ENCODE peak calls at places on chromosomes 13 and 19, in five cellular contexts. One of them, this sample, is unnamed.

GRCh38 chr13:113367020-113367560 is 3.2 kb upstream of the GRTP1 start:
- DNase-seq in A549: no peak
- DNase-seq in K562: no peak
- DNase-seq in SK-N-SH: no peak
- DNase-seq in GM12878: no peak
- DNase-seq in this sample: no peak

GRCh38 chr19:18385675-18386542 is at the start of gene GDF15:
- DNase-seq in A549: peak
- DNase-seq in K562: peak
- DNase-seq in SK-N-SH: peak
- DNase-seq in GM12878: no peak
- DNase-seq in this sample: peak

GRCh38 chr19:19997656-19998268 is 41.5 kb downstream of the ZNF682 start:
- DNase-seq in A549: no peak
- DNase-seq in K562: peak
- DNase-seq in SK-N-SH: peak
- DNase-seq in GM12878: no peak
- DNase-seq in this sample: no peak

GRCh38 chr13:22357132-22357531 is 686.3 kb downstream of the FGF9 start:
- DNase-seq in A549: no peak
- DNase-seq in K562: no peak
- DNase-seq in SK-N-SH: no peak
- DNase-seq in GM12878: no peak
- DNase-seq in this sample: no peak

GRCh38 chr13:113366031-113366588 is 2.2 kb upstream of the GRTP1 start:
- DNase-seq in A549: no peak
- DNase-seq in K562: no peak
- DNase-seq in SK-N-SH: no peak
- DNase-seq in GM12878: no peak
- DNase-seq in this sample: no peak

GRCh38 chr19:20321139-20321656 is 154.2 kb downstream of the ZNF486 start:
- DNase-seq in A549: no peak
- DNase-seq in K562: no peak
- DNase-seq in SK-N-SH: no peak
- DNase-seq in GM12878: no peak
- DNase-seq in this sample: no peak

GRCh38 chr19:39474139-39474620 is 6.5 kb upstream of the TIMM50 start:
- DNase-seq in A549: peak
- DNase-seq in K562: peak
- DNase-seq in SK-N-SH: peak
- DNase-seq in GM12878: no peak
- DNase-seq in this sample: peak

GRCh38 chr19:10574462-10574861 is 5.7 kb upstream of the CDKN2D start:
- DNase-seq in A549: no peak
- DNase-seq in K562: no peak
- DNase-seq in SK-N-SH: no peak
- DNase-seq in GM12878: no peak
- DNase-seq in this sample: no peak

GRCh38 chr13:94917814-94918213 is 205.5 kb upstream of the SOX21 start:
- DNase-seq in A549: no peak
- DNase-seq in K562: no peak
- DNase-seq in SK-N-SH: no peak
- DNase-seq in GM12878: no peak
- DNase-seq in this sample: no peak

GRCh38 chr13:95176611-95177259 is 124.5 kb downstream of the ABCC4 start:
- DNase-seq in A549: no peak
- DNase-seq in K562: no peak
- DNase-seq in SK-N-SH: no peak
- DNase-seq in GM12878: no peak
- DNase-seq in this sample: no peak

GRCh38 chr13:30354481-30355404 is 47.4 kb upstream of the KATNAL1 start:
- DNase-seq in A549: no peak
- DNase-seq in K562: no peak
- DNase-seq in SK-N-SH: no peak
- DNase-seq in GM12878: no peak
- DNase-seq in this sample: peak

GRCh38 chr19:1046117-1046626 is 6.3 kb downstream of the ABCA7 start:
- DNase-seq in A549: no peak
- DNase-seq in K562: no peak
- DNase-seq in SK-N-SH: no peak
- DNase-seq in GM12878: no peak
- DNase-seq in this sample: peak

GRCh38 chr13:105603283-105603682 is 932.2 kb downstream of the EFNB2 start:
- DNase-seq in A549: no peak
- DNase-seq in K562: no peak
- DNase-seq in SK-N-SH: peak
- DNase-seq in GM12878: no peak
- DNase-seq in this sample: no peak

GRCh38 chr19:45211751-45212381 is 33.3 kb downstream of the BLOC1S3 start:
- DNase-seq in A549: no peak
- DNase-seq in K562: peak
- DNase-seq in SK-N-SH: peak
- DNase-seq in GM12878: no peak
- DNase-seq in this sample: no peak

GRCh38 chr19:45216677-45217076 is 28.5 kb downstream of the EXOC3L2 start:
- DNase-seq in A549: no peak
- DNase-seq in K562: no peak
- DNase-seq in SK-N-SH: no peak
- DNase-seq in GM12878: no peak
- DNase-seq in this sample: no peak

GRCh38 chr19:45217193-45217956 is 27.8 kb downstream of the EXOC3L2 start:
- DNase-seq in A549: no peak
- DNase-seq in K562: no peak
- DNase-seq in SK-N-SH: peak
- DNase-seq in GM12878: no peak
- DNase-seq in this sample: no peak

GRCh38 chr19:45215391-45216191 is 29.6 kb downstream of the EXOC3L2 start:
- DNase-seq in A549: no peak
- DNase-seq in K562: peak
- DNase-seq in SK-N-SH: peak
- DNase-seq in GM12878: no peak
- DNase-seq in this sample: no peak

GRCh38 chr19:45213031-45213430 is 32.2 kb downstream of the EXOC3L2 start:
- DNase-seq in A549: no peak
- DNase-seq in K562: peak
- DNase-seq in SK-N-SH: peak
- DNase-seq in GM12878: no peak
- DNase-seq in this sample: no peak
- TF ChIP-seq REST in A549: no peak
- TF ChIP-seq REST in K562: no peak
- TF ChIP-seq REST in SK-N-SH: no peak
- TF ChIP-seq REST in GM12878: no peak
- TF ChIP-seq REST in this sample: no peak

GRCh38 chr19:29514525-29515232 is 11.1 kb upstream of the VSTM2B start:
- DNase-seq in A549: peak
- DNase-seq in K562: no peak
- DNase-seq in SK-N-SH: no peak
- DNase-seq in GM12878: no peak
- DNase-seq in this sample: no peak
- TF ChIP-seq SMC3 in A549: no peak
- TF ChIP-seq SMC3 in K562: no peak
- TF ChIP-seq SMC3 in SK-N-SH: no peak
- TF ChIP-seq SMC3 in GM12878: no peak
- TF ChIP-seq SMC3 in this sample: no peak

GRCh38 chr19:32779082-32779481 is 59.5 kb downstream of the TDRD12 start:
- DNase-seq in A549: no peak
- DNase-seq in K562: no peak
- DNase-seq in SK-N-SH: no peak
- DNase-seq in GM12878: no peak
- DNase-seq in this sample: no peak
- TF ChIP-seq REST in A549: no peak
- TF ChIP-seq REST in K562: no peak
- TF ChIP-seq REST in SK-N-SH: no peak
- TF ChIP-seq REST in GM12878: no peak
- TF ChIP-seq REST in this sample: no peak

GRCh38 chr13:111114362-111115050 is 604 bp upstream of the ARHGEF7 start:
- DNase-seq in A549: no peak
- DNase-seq in K562: no peak
- DNase-seq in SK-N-SH: peak
- DNase-seq in GM12878: no peak
- DNase-seq in this sample: no peak
- TF ChIP-seq SMC3 in A549: no peak
- TF ChIP-seq SMC3 in K562: no peak
- TF ChIP-seq SMC3 in SK-N-SH: no peak
- TF ChIP-seq SMC3 in GM12878: no peak
- TF ChIP-seq SMC3 in this sample: no peak

DNA sequence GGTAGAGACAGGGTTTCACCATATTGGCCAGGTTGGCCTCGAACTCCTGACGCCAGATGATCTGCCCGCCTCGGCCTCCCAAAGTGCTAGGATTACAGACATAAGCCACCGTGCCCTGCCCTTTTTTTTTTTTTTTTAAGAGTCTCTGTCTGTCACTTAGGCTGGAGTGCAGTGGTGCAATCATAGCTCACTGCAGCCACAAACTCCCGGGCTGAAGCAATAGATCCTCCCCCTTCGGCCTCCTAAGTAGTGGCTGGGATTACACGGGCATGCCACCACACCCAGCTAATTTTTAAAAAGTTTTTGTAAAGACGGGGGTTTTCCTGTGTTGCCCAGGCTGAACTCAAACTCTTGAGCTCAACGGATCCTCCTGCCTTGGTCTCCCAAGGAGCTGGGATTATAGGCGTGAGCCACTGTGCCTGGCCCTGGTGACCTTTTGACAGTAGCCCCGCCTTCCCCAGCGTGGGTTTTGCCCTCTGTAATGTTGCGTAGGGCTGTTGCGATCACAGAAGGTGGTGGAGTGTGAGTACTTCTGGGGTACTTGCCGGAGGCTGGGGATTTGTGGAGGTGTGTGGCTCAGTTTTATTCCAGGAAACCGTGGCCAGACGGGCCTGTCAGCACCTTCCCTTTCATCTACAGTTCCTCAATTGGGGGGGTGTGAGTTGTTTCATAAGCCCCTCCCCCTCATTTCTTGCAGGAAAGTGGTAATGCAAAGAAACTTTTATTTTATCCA is 11.6 kb upstream of the RETN start:
- DNase-seq in A549: no peak
- DNase-seq in K562: no peak
- DNase-seq in SK-N-SH: no peak
- DNase-seq in GM12878: no peak
- DNase-seq in this sample: no peak
- TF ChIP-seq REST in A549: no peak
- TF ChIP-seq REST in K562: no peak
- TF ChIP-seq REST in SK-N-SH: no peak
- TF ChIP-seq REST in GM12878: no peak
- TF ChIP-seq REST in this sample: no peak

This sample was measured in HepG2.